ENCODE peak calls at places on chromosome 1, in six cellular contexts. One of them, this sample, is unnamed.

GRCh38 chr1:77394166-77394565 is 112.3 kb downstream of the AK5 start:
- DNase-seq in PC-3: peak
- DNase-seq in astrocyte: peak
- DNase-seq in K562: no peak
- DNase-seq in fibroblast of lung: peak
- DNase-seq in neural progenitor cell: no peak
- DNase-seq in this sample: no peak

GRCh38 chr1:51491166-51491981 is 27.7 kb downstream of the EPS15 start:
- DNase-seq in PC-3: no peak
- DNase-seq in astrocyte: no peak
- DNase-seq in K562: no peak
- DNase-seq in fibroblast of lung: no peak
- DNase-seq in neural progenitor cell: no peak
- DNase-seq in this sample: no peak

GRCh38 chr1:54850082-54850730 is 36.8 kb downstream of the DHCR24 start:
- DNase-seq in PC-3: peak
- DNase-seq in astrocyte: peak
- DNase-seq in K562: no peak
- DNase-seq in fibroblast of lung: peak
- DNase-seq in neural progenitor cell: no peak
- DNase-seq in this sample: no peak

GRCh38 chr1:241703001-241703400 is 50.9 kb downstream of the WDR64 start:
- DNase-seq in PC-3: peak
- DNase-seq in astrocyte: no peak
- DNase-seq in K562: no peak
- DNase-seq in fibroblast of lung: no peak
- DNase-seq in neural progenitor cell: no peak
- DNase-seq in this sample: no peak

GRCh38 chr1:89022167-89022959 is at the start of gene GBP3:
- DNase-seq in PC-3: peak
- DNase-seq in astrocyte: peak
- DNase-seq in K562: no peak
- DNase-seq in fibroblast of lung: peak
- DNase-seq in neural progenitor cell: no peak
- DNase-seq in this sample: peak

GRCh38 chr1:9825101-9826074 is 1.6 kb upstream of the CLSTN1 start:
- DNase-seq in PC-3: peak
- DNase-seq in astrocyte: peak
- DNase-seq in K562: peak
- DNase-seq in fibroblast of lung: peak
- DNase-seq in neural progenitor cell: peak
- DNase-seq in this sample: peak

GRCh38 chr1:4627353-4627752 is 27.1 kb upstream of the AJAP1 start:
- DNase-seq in PC-3: no peak
- DNase-seq in astrocyte: no peak
- DNase-seq in K562: no peak
- DNase-seq in fibroblast of lung: no peak
- DNase-seq in neural progenitor cell: peak
- DNase-seq in this sample: no peak

GRCh38 chr1:245031041-245031440 is 123.7 kb upstream of the KIF26B start:
- DNase-seq in PC-3: no peak
- DNase-seq in astrocyte: no peak
- DNase-seq in K562: no peak
- DNase-seq in fibroblast of lung: no peak
- DNase-seq in neural progenitor cell: no peak
- DNase-seq in this sample: no peak

GRCh38 chr1:95518310-95518709 is 284.3 kb downstream of the RWDD3 start:
- DNase-seq in PC-3: no peak
- DNase-seq in astrocyte: no peak
- DNase-seq in K562: no peak
- DNase-seq in fibroblast of lung: no peak
- DNase-seq in neural progenitor cell: no peak
- DNase-seq in this sample: no peak

GRCh38 chr1:112594208-112594876 is 24.6 kb downstream of the ST7L start:
- DNase-seq in PC-3: peak
- DNase-seq in astrocyte: no peak
- DNase-seq in K562: no peak
- DNase-seq in fibroblast of lung: no peak
- DNase-seq in neural progenitor cell: no peak
- DNase-seq in this sample: no peak

GRCh38 chr1:227560814-227561213 is 2.5 kb upstream of the ZNF678 start:
- DNase-seq in PC-3: no peak
- DNase-seq in astrocyte: no peak
- DNase-seq in K562: no peak
- DNase-seq in fibroblast of lung: no peak
- DNase-seq in neural progenitor cell: no peak
- DNase-seq in this sample: no peak
- H3K4me3 ChIP-seq in PC-3: no peak
- H3K4me3 ChIP-seq in astrocyte: no peak
- H3K4me3 ChIP-seq in K562: no peak
- H3K4me3 ChIP-seq in fibroblast of lung: no peak
- H3K4me3 ChIP-seq in neural progenitor cell: no peak
- H3K4me3 ChIP-seq in this sample: no peak

DNA sequence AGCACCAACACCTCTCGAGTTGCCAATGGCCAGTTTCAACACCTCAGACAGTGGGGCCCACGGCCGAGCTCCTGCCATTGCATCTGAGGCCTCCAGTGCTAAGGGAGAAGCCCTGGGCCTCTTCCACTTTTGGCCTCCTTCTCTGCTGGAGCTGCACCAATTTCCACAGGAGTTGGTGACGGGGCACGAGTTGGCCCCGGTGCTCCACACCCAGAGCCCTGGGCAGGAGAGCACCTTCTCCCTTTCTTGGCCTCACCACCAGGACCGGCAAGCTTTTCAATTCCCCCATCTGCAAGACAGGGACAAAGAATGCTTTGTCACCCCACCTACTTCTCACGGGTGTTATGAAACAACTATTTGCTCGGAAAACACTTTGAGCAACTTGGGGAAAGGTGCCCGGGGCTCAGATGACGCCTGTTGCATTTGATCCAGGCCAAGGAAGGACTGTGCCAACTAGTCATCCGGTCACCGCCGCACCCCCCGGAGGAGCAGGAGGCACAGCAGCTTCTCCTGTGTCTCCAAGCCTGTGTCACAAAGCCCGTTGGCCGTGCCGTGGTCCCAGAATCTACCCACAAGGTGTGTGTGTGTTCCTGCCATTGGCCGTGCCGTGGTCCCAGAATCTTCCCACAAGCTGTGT is 55.2 kb downstream of the TOMM20 start:
- DNase-seq in PC-3: peak
- DNase-seq in astrocyte: no peak
- DNase-seq in K562: no peak
- DNase-seq in fibroblast of lung: peak
- DNase-seq in neural progenitor cell: no peak
- DNase-seq in this sample: no peak
- H2AFZ ChIP-seq in PC-3: no peak
- H2AFZ ChIP-seq in astrocyte: peak
- H2AFZ ChIP-seq in K562: no peak
- H2AFZ ChIP-seq in fibroblast of lung: no peak
- H2AFZ ChIP-seq in neural progenitor cell: no peak
- H2AFZ ChIP-seq in this sample: no peak

GRCh38 chr1:33168556-33169289 is 13.1 kb downstream of the TRIM62 start:
- DNase-seq in PC-3: no peak
- DNase-seq in astrocyte: no peak
- DNase-seq in K562: no peak
- DNase-seq in fibroblast of lung: no peak
- DNase-seq in neural progenitor cell: no peak
- DNase-seq in this sample: no peak

GRCh38 chr1:33169290-33170055 is 12.4 kb downstream of the TRIM62 start:
- DNase-seq in PC-3: no peak
- DNase-seq in astrocyte: peak
- DNase-seq in K562: no peak
- DNase-seq in fibroblast of lung: peak
- DNase-seq in neural progenitor cell: peak
- DNase-seq in this sample: no peak

GRCh38 chr1:33173091-33173490 is 8.8 kb downstream of the TRIM62 start:
- DNase-seq in PC-3: no peak
- DNase-seq in astrocyte: no peak
- DNase-seq in K562: no peak
- DNase-seq in fibroblast of lung: no peak
- DNase-seq in neural progenitor cell: no peak
- DNase-seq in this sample: no peak

GRCh38 chr1:33171993-33172813 is 9.6 kb downstream of the TRIM62 start:
- DNase-seq in PC-3: no peak
- DNase-seq in astrocyte: no peak
- DNase-seq in K562: no peak
- DNase-seq in fibroblast of lung: no peak
- DNase-seq in neural progenitor cell: no peak
- DNase-seq in this sample: no peak

DNA sequence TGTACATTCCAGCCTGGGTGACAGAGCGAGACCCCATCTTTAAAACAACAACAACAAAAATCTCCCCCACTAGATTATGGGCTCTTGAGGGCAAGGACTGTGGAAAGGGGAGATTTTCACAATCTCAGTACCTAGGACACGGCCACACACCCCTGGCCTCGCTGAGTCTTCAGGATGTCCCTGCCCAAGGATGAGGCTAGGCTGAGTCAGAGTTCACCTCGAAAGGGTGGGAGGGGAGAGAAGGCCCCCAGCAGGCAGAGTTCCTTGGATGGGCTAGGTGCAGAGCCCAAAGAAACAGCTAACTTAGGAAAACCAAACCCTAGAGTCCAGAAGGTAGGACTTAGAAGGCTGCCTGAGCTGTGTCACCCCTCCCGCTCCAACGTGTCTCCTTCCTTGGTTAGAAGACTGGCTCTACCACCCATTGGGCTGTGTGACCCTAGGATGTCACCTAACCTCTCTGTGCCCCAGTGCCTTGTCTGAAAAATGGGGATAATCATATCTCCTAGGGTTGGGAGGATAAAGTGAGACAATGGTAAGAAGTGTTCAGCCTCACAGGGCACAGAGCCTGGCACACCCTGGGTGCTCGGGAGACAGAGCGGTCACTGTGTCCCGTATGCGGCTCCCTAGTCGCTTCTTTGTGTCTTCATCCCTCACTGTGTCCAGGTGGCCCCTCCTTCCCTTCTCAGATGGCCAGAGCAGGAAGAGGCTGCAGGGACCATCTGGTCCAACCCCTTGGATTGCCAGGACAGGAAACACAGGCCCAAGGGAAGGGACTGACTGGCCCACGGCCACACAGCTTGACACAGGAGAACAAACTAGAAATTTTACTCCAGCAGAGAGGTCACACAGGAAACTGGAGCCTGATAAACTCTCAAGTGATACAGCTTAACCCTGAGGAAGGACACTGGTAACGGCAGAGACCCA is 11.2 kb downstream of the TRIM62 start:
- DNase-seq in PC-3: peak
- DNase-seq in astrocyte: no peak
- DNase-seq in K562: no peak
- DNase-seq in fibroblast of lung: no peak
- DNase-seq in neural progenitor cell: no peak
- DNase-seq in this sample: no peak
- TF ChIP-seq CTCF in PC-3: no peak
- TF ChIP-seq CTCF in astrocyte: no peak
- TF ChIP-seq CTCF in K562: no peak
- TF ChIP-seq CTCF in fibroblast of lung: no peak
- TF ChIP-seq CTCF in neural progenitor cell: no peak
- TF ChIP-seq CTCF in this sample: no peak

GRCh38 chr1:42951588-42951987 is 7.1 kb downstream of the SLC2A1 start:
- DNase-seq in PC-3: no peak
- DNase-seq in astrocyte: no peak
- DNase-seq in K562: no peak
- DNase-seq in fibroblast of lung: no peak
- DNase-seq in neural progenitor cell: no peak
- DNase-seq in this sample: no peak
- H3K4me3 ChIP-seq in PC-3: no peak
- H3K4me3 ChIP-seq in astrocyte: no peak
- H3K4me3 ChIP-seq in K562: no peak
- H3K4me3 ChIP-seq in fibroblast of lung: no peak
- H3K4me3 ChIP-seq in neural progenitor cell: peak
- H3K4me3 ChIP-seq in this sample: no peak

GRCh38 chr1:179815642-179816041 is 62.0 kb downstream of the TOR1AIP2 start:
- DNase-seq in PC-3: no peak
- DNase-seq in astrocyte: no peak
- DNase-seq in K562: no peak
- DNase-seq in fibroblast of lung: no peak
- DNase-seq in neural progenitor cell: no peak
- DNase-seq in this sample: no peak

GRCh38 chr1:179818260-179818659 is 59.3 kb downstream of the TOR1AIP2 start:
- DNase-seq in PC-3: no peak
- DNase-seq in astrocyte: no peak
- DNase-seq in K562: no peak
- DNase-seq in fibroblast of lung: no peak
- DNase-seq in neural progenitor cell: no peak
- DNase-seq in this sample: no peak

GRCh38 chr1:179817056-179817455 is 60.5 kb downstream of the TOR1AIP2 start:
- DNase-seq in PC-3: no peak
- DNase-seq in astrocyte: no peak
- DNase-seq in K562: no peak
- DNase-seq in fibroblast of lung: no peak
- DNase-seq in neural progenitor cell: no peak
- DNase-seq in this sample: no peak

GRCh38 chr1:179817789-179818188 is 59.8 kb downstream of the TOR1AIP2 start:
- DNase-seq in PC-3: no peak
- DNase-seq in astrocyte: no peak
- DNase-seq in K562: no peak
- DNase-seq in fibroblast of lung: peak
- DNase-seq in neural progenitor cell: no peak
- DNase-seq in this sample: no peak

DNA sequence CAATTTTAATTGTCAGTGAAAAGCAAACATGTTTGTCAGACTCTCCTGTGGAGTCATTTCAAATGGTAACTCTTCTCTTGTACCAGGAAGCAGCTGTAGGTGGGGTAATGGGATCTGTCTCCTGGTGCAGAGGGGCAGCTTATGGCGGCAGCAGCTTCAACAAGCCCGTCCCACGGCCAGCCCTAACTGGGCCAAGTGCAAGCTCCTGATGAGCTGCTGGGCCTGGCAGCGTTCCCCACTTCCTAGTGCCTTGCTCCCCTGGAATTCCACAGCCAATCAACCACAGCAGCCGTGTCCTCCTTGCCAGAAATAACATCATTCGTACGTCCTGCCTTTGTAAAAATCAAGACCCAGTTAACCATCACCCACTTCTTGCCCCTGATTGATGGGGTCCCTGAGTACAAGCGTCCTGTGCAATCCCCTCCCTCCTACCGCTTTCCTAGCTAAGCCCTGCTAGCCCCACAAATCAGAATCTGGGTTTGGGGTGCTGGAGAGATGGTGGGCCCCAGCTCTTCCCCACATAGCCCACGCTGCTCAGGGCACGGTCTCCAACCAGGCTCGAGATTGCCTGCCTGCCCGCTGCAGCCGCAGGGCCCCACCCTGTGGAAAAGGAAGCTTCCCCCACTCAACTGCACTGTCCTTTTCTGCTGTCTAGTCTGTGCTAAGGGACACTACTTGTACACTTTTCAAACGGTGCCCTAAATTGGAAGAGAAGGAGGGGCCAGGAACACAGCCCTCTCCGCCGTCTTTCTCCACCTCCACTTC is 61.2 kb downstream of the TOR1AIP2 start:
- DNase-seq in PC-3: no peak
- DNase-seq in astrocyte: peak
- DNase-seq in K562: no peak
- DNase-seq in fibroblast of lung: peak
- DNase-seq in neural progenitor cell: no peak
- DNase-seq in this sample: no peak
- H2AFZ ChIP-seq in PC-3: peak
- H2AFZ ChIP-seq in astrocyte: no peak
- H2AFZ ChIP-seq in K562: no peak
- H2AFZ ChIP-seq in fibroblast of lung: no peak
- H2AFZ ChIP-seq in neural progenitor cell: no peak
- H2AFZ ChIP-seq in this sample: no peak

This sample was measured in DND-41.